ENCODE peak calls at places on chromosomes 16 and 17, in seven cellular contexts. A is AG04450, N is colonic mucosa, O is MM.1S, V is left ventricle myocardium inferior, X is right lobe of liver, D is SK-N-SH. Q is an unnamed sample.

GRCh38 chr16:546909-547770 is 13.1 kb upstream of the PRR35 start:
- DNase-seq in O (no peak), D (peak; percentile 69), N (peak; percentile 91), X (no peak), A (no peak), V (peak; percentile 68), Q (no peak)

GRCh38 chr17:64264891-64265290 is 1.8 kb upstream of the TEX2 start:
- DNase-seq in D (no peak), A (no peak), N (no peak), V (no peak), O (no peak), X (no peak), Q (no peak)

GRCh38 chr17:55770220-55770870 is 19.5 kb downstream of the PCTP start:
- DNase-seq in N (no peak), D (peak; percentile 73), O (peak; percentile 25), X (no peak), A (peak; percentile 29), V (no peak), Q (no peak)

GRCh38 chr17:66341462-66341861 is 39.0 kb downstream of the PRKCA start:
- DNase-seq in O (no peak), X (no peak), V (no peak), N (no peak), D (no peak), A (no peak), Q (no peak)

GRCh38 chr16:11670171-11671131 is 2.2 kb downstream of the SNN start:
- DNase-seq in D (no peak), N (no peak), A (no peak), X (no peak), V (no peak), O (no peak), Q (peak; percentile 30)

GRCh38 chr17:62827722-62828498 is 19.8 kb upstream of the MARCHF10 start:
- DNase-seq in V (no peak), X (no peak), N (no peak), O (no peak), D (peak; percentile 65), A (no peak), Q (no peak)

GRCh38 chr17:57305918-57306317 is 49.6 kb downstream of the MSI2 start:
- DNase-seq in D (no peak), X (no peak), O (no peak), V (no peak), N (no peak), A (no peak), Q (no peak)

GRCh38 chr17:82392209-82392920 is 20.8 kb downstream of the UTS2R start:
- DNase-seq in V (no peak), X (no peak), D (no peak), N (no peak), O (no peak), A (no peak), Q (no peak)

GRCh38 chr16:22641030-22641671 is 130.5 kb downstream of the NPIPB5 start:
- DNase-seq in A (no peak), V (no peak), D (no peak), X (no peak), O (peak; percentile 51), N (no peak), Q (no peak)

GRCh38 chr17:31425646-31426045 is 34.2 kb downstream of the RAB11FIP4 start:
- DNase-seq in V (peak; percentile 30), O (no peak), X (no peak), A (no peak), N (no peak), D (peak; percentile 78), Q (no peak)

GRCh38 chr16:53773881-53774280 is 69.9 kb downstream of the FTO start:
- DNase-seq in O (no peak), D (no peak), N (no peak), V (no peak), X (no peak), A (no peak), Q (no peak)

GRCh38 chr17:51682115-51682514 is 421.8 kb downstream of the UTP18 start:
- DNase-seq in O (peak; percentile 88), X (no peak), A (no peak), N (no peak), D (no peak), V (no peak), Q (no peak)

GRCh38 chr17:37527249-37527851 is 37.7 kb downstream of the DUSP14 start:
- DNase-seq in O (peak; percentile 63), V (no peak), A (peak; percentile 26), D (peak; percentile 53), N (peak; percentile 25), X (no peak), Q (no peak)

GRCh38 chr17:12193336-12193735 is 172.7 kb downstream of the MAP2K4 start:
- DNase-seq in D (no peak), O (no peak), V (no peak), N (no peak), A (no peak), X (no peak), Q (no peak)

DNA sequence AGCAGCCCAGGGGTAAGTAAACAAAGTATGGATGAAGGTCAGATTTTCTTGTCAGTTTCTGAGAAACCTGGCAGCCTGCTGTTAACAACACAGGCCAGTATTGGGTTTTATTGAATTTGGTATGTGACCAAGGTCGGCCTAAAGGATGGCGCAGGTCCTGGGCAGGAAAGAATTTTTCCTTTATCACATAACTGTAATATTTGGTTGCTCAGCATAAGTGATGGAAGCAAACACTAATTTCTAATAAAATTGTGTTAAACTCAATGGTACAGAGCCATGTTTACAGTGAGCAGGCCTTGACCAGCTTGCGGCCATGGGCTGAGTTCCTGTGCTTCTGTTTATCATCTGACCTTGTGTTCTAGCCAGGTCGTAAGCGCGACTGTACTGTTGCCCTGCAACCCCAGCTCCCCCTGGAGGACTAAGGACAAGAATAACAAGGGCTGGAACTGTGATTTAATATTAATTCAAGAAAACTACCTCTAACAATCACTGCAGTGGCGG is 10.5 kb downstream of the POLDIP2 start:
- DNase-seq in A (no peak), D (peak; percentile 39), X (peak; percentile 83), N (no peak), V (no peak), O (no peak), Q (no peak)
- TF ChIP-seq CTCF in A (peak; percentile 46), D (peak; percentile 39), X (peak; percentile 59), N (no peak), V (peak; percentile 55), O (peak; percentile 8), Q (no peak)

DNA sequence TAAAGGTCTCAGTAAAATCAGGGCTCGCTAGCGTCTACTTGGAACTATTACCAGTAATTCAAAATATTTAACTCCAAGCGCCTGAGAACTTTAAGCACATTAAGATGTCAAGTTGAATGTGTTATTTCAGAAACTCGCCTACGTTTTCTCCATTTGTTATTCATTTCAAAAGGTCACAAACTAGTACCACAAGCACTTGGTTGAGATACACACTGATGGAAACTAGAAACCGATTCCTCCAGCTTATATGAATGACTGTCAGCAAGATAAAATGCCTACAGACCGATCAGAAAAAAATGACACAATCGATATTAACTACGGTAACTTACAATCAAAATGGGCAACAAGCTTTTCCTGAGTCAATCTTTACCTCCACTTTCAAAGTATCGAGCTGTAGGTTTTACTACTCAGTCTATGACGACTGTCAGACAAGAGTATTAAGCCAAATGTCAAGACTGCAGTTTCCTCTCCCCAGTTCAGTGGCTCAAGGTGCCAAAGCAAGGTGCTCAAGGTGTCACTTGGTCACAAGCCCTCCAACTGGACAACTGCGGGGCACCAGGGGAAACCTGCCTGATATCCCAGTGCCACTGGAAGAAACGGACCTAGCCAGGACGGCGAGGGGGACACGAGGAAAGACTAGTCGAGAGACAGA is 694 bp downstream of the SRP68 start:
- DNase-seq in D (no peak), X (peak; percentile 50), N (peak; percentile 41), O (peak; percentile 30), V (no peak), A (no peak), Q (no peak)
- H3K27ac ChIP-seq in D (peak overlapping the region; percentile 41), X (peak overlapping the region; percentile 47), N (peak overlapping the region; percentile 29), O (peak overlapping the region; percentile 51), V (peak overlapping the region; percentile 83), A (peak overlapping the region; percentile 39), Q (peak overlapping the region; percentile 70)

DNA sequence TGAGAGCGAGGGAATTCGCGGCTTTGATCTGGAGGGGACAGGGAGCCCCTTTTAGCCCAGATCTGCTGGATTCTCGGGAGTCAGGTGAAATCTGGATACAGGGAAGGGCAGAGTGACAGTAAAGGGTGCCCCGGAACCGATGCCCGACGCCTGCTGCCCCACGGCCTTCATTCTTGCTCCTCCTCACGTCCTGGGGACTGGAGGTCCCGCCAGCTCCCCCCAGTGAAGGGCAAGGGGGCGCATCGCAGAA is 596 bp downstream of the OR1F1 start:
- DNase-seq in A (no peak), V (no peak), N (no peak), X (no peak), O (no peak), D (no peak), Q (no peak)
- H3K27me3 ChIP-seq in A (peaks cover 15% of the 10 kb centered on the region), V (peaks cover 100% of the 10 kb centered on the region), N (peaks cover 65% of the 10 kb centered on the region), X (peaks cover 36% of the 10 kb centered on the region), O (peaks cover 87% of the 10 kb centered on the region), D (peaks cover 9% of the 10 kb centered on the region), Q (peaks cover 68% of the 10 kb centered on the region)

DNA sequence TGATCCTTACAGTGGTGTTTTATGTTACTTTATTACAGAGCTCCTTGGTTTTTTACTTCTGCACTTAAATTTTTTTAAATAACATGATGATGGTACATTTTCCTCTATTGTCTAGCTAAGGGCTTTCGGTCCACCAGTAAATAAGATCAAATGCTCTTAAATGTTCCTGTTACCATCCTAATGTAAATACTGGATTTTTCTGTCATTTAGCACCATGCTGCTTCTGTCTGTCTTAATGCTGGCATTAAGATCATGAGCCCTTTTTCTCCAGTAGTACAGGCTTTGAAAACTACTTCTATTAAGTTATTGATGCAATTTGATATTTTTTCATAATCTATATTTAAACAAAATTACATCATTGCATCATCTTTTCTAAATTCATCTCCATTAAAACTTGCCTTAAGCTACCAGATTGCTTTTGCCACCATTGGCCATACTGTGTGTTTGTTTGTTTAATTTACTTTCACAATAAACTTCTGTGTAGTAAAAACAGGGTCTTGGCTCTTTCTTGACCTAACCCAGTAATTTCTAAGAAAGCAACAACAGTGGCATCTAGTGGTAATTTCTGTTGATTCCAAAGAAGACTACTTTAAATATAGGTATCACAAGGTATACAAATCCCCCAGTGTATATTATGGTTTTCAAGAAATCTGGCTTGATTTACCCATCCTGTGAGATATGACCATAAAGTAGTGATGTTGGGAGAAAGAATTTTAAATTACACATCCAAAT is 9.0 kb upstream of the PHAF1 start:
- DNase-seq in N (no peak), X (no peak), V (no peak), O (peak; percentile 27), A (no peak), D (peak; percentile 44), Q (no peak)
- TF ChIP-seq CTCF in N (no peak), X (peak; percentile 29), V (peak; percentile 24), O (peak; percentile 27), A (peak; percentile 52), D (peak; percentile 67), Q (peak; percentile 38)

DNA sequence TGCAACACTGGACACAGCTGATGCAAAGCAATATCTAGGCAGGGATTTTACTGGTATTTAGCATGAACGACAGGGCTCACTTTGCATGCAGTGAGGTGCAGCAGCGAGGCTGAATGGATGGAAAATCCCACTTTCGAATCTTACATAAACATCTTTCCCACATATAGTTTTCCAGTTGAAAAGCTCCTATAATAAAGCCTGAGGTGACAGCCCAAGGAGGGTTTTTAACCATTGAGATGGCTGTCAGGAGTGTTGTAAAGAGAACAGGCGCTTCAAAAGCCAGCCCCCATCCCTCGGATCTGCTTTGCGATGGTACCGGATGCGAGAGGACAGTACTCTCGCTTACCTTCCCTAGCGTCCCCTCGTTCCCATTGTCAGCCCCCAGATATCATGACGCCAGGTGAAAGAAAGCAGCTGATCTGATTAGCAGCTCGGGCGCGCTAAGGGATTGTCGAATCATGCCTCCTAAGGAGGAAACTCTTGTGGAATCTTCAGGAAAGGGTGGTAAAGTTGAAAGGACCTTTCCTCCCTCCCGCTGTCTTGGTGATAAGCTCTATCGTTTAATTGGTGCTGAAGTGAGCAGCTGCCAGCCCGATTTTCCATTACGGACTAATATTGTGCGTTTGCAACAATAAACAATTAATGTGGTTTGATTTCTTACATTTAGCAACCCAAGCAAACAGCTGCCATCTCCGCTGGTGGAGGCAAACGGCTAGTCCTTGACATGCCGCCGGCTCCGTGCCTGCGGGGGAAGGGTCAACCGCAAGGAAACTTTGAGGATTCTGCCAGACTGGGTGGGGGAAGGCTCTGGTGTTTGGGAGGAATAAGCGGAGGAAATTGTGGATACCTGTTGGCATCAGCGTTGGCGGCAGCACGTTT is 1.8 kb downstream of the CDH8 start:
- DNase-seq in A (no peak), D (no peak), X (no peak), V (no peak), N (no peak), O (no peak), Q (no peak)
- H3K27ac ChIP-seq in A (no peak overlapping the region), D (no peak overlapping the region), X (no peak overlapping the region), V (no peak overlapping the region), N (no peak overlapping the region), O (no peak overlapping the region), Q (no peak overlapping the region)